ENCODE peak calls at places on chromosomes 12 and 14, in eight cellular contexts. One of them, this sample, is unnamed. For H3K4me1, the result is how much of the 10 kb centered on the place peaks cover.

GRCh38 chr12:43480591-43480990 is 71.4 kb downstream of the ADAMTS20 start:
- DNase-seq in CD4-positive, CD25-positive, alpha-beta regulatory T cell: no peak
- DNase-seq in lung: no peak
- DNase-seq in A549: no peak
- DNase-seq in testis: no peak
- DNase-seq in foreskin keratinocyte: no peak
- DNase-seq in CD8-positive, alpha-beta T cell: no peak
- DNase-seq in IMR-90: peak
- DNase-seq in this sample: no peak

GRCh38 chr12:51579321-51579850 is 11.6 kb upstream of the SCN8A start:
- DNase-seq in lung: no peak
- DNase-seq in CD8-positive, alpha-beta T cell: no peak
- DNase-seq in CD4-positive, CD25-positive, alpha-beta regulatory T cell: no peak
- DNase-seq in testis: no peak
- DNase-seq in IMR-90: no peak
- DNase-seq in foreskin keratinocyte: no peak
- DNase-seq in A549: peak
- DNase-seq in this sample: no peak

GRCh38 chr12:84658877-84659276 is 253.7 kb downstream of the SLC6A15 start:
- DNase-seq in testis: no peak
- DNase-seq in A549: no peak
- DNase-seq in CD8-positive, alpha-beta T cell: no peak
- DNase-seq in lung: no peak
- DNase-seq in IMR-90: no peak
- DNase-seq in CD4-positive, CD25-positive, alpha-beta regulatory T cell: no peak
- DNase-seq in foreskin keratinocyte: no peak
- DNase-seq in this sample: no peak

GRCh38 chr14:91333640-91334039 is 84.0 kb downstream of the CCDC88C start:
- DNase-seq in IMR-90: no peak
- DNase-seq in testis: no peak
- DNase-seq in foreskin keratinocyte: no peak
- DNase-seq in CD8-positive, alpha-beta T cell: no peak
- DNase-seq in A549: no peak
- DNase-seq in CD4-positive, CD25-positive, alpha-beta regulatory T cell: no peak
- DNase-seq in lung: no peak
- DNase-seq in this sample: no peak

GRCh38 chr12:85951823-85952222 is 77.7 kb downstream of the NTS start:
- DNase-seq in IMR-90: peak
- DNase-seq in A549: peak
- DNase-seq in testis: no peak
- DNase-seq in foreskin keratinocyte: peak
- DNase-seq in CD8-positive, alpha-beta T cell: no peak
- DNase-seq in lung: no peak
- DNase-seq in CD4-positive, CD25-positive, alpha-beta regulatory T cell: no peak
- DNase-seq in this sample: no peak

GRCh38 chr12:30882706-30883105 is 43.8 kb upstream of the TSPAN11 start:
- DNase-seq in CD8-positive, alpha-beta T cell: no peak
- DNase-seq in foreskin keratinocyte: no peak
- DNase-seq in IMR-90: no peak
- DNase-seq in A549: no peak
- DNase-seq in CD4-positive, CD25-positive, alpha-beta regulatory T cell: no peak
- DNase-seq in lung: no peak
- DNase-seq in testis: no peak
- DNase-seq in this sample: no peak

GRCh38 chr14:102545461-102546265 is 36.1 kb upstream of the ANKRD9 start:
- DNase-seq in foreskin keratinocyte: no peak
- DNase-seq in lung: no peak
- DNase-seq in testis: peak
- DNase-seq in A549: no peak
- DNase-seq in IMR-90: peak
- DNase-seq in CD4-positive, CD25-positive, alpha-beta regulatory T cell: no peak
- DNase-seq in CD8-positive, alpha-beta T cell: no peak
- DNase-seq in this sample: no peak

GRCh38 chr14:39265032-39265431 is 31.3 kb downstream of the MIA2 start:
- DNase-seq in CD8-positive, alpha-beta T cell: no peak
- DNase-seq in foreskin keratinocyte: peak
- DNase-seq in CD4-positive, CD25-positive, alpha-beta regulatory T cell: no peak
- DNase-seq in A549: peak
- DNase-seq in testis: no peak
- DNase-seq in lung: no peak
- DNase-seq in IMR-90: peak
- DNase-seq in this sample: no peak

GRCh38 chr12:39102474-39103209 is 197.3 kb upstream of the CPNE8 start:
- DNase-seq in CD8-positive, alpha-beta T cell: no peak
- DNase-seq in lung: no peak
- DNase-seq in testis: no peak
- DNase-seq in IMR-90: no peak
- DNase-seq in A549: no peak
- DNase-seq in foreskin keratinocyte: peak
- DNase-seq in CD4-positive, CD25-positive, alpha-beta regulatory T cell: no peak
- DNase-seq in this sample: no peak

GRCh38 chr12:59973515-59973914 is 377.7 kb downstream of the SLC16A7 start:
- DNase-seq in A549: no peak
- DNase-seq in lung: no peak
- DNase-seq in CD4-positive, CD25-positive, alpha-beta regulatory T cell: no peak
- DNase-seq in testis: no peak
- DNase-seq in foreskin keratinocyte: peak
- DNase-seq in IMR-90: peak
- DNase-seq in CD8-positive, alpha-beta T cell: no peak
- DNase-seq in this sample: no peak

GRCh38 chr14:64464695-64465094 is 604 bp upstream of the AKAP5 start:
- DNase-seq in testis: no peak
- DNase-seq in CD8-positive, alpha-beta T cell: no peak
- DNase-seq in CD4-positive, CD25-positive, alpha-beta regulatory T cell: no peak
- DNase-seq in lung: no peak
- DNase-seq in foreskin keratinocyte: no peak
- DNase-seq in A549: no peak
- DNase-seq in IMR-90: no peak
- DNase-seq in this sample: no peak

DNA sequence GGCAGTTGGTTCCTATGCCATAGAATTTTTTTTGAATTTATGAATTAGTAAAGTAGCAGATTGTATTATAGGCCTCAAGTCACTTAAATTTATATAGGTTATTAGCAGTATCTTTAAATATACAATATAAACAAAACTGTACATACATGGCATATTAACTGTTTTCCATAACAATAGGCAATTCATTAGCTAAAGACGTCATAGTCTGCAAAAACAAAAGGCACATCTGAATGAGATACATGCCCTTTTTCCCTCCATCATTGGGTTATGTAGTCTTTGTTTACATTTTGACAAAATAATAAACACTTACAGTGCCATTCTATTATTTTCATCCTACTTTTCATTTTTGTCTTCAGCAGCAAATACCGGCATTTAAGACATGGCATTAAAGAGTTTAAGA is 1.1 kb upstream of the VCPKMT start:
- DNase-seq in A549: no peak
- DNase-seq in foreskin keratinocyte: no peak
- DNase-seq in IMR-90: no peak
- DNase-seq in CD8-positive, alpha-beta T cell: no peak
- DNase-seq in CD4-positive, CD25-positive, alpha-beta regulatory T cell: no peak
- DNase-seq in testis: no peak
- DNase-seq in lung: no peak
- DNase-seq in this sample: no peak
- H3K27ac ChIP-seq in A549: no peak
- H3K27ac ChIP-seq in foreskin keratinocyte: no peak
- H3K27ac ChIP-seq in IMR-90: no peak
- H3K27ac ChIP-seq in CD8-positive, alpha-beta T cell: no peak
- H3K27ac ChIP-seq in CD4-positive, CD25-positive, alpha-beta regulatory T cell: peak
- H3K27ac ChIP-seq in testis: peak
- H3K27ac ChIP-seq in lung: no peak
- H3K27ac ChIP-seq in this sample: peak

DNA sequence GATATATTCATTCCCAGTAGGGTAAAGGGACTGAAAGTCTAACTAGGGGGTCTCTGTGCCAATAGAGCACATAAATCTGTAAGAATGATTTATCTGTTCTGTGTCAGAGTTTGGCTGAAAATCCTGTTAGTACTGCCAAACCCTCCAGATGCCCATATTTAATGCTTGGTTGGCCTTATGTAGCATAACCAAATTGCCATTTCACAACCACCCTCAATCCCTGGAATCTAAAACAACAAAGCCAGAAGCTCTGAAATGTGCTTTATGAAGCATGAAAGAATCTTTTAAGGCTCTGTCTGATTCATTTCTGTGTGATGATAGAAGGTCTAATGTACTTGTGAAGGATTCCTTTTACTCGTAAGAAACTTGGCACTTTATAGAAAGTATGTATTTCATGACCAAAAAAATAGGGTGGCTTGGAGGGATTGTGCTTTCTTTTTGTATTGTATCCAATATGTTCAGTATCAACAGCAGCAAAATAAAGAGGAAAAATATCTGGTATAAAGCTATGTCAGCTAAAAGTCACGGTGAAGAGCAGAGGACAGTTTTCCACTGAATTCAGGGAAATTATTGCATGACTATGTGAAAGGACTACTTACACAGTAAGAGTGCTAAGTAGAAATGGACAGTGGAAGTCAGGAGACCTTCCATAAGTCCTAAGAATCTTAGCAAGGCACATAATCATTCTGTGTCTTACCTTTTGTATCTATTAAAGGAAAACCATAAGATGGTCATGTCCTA is 19.1 kb downstream of the TSHR start:
- DNase-seq in CD4-positive, CD25-positive, alpha-beta regulatory T cell: no peak
- DNase-seq in IMR-90: no peak
- DNase-seq in CD8-positive, alpha-beta T cell: no peak
- DNase-seq in A549: no peak
- DNase-seq in testis: no peak
- DNase-seq in lung: no peak
- DNase-seq in foreskin keratinocyte: no peak
- DNase-seq in this sample: no peak
- H3K4me1 ChIP-seq in CD4-positive, CD25-positive, alpha-beta regulatory T cell: under half
- H3K4me1 ChIP-seq in IMR-90: under half
- H3K4me1 ChIP-seq in CD8-positive, alpha-beta T cell: under half
- H3K4me1 ChIP-seq in A549: under half
- H3K4me1 ChIP-seq in testis: under half
- H3K4me1 ChIP-seq in lung: under half
- H3K4me1 ChIP-seq in foreskin keratinocyte: under half
- H3K4me1 ChIP-seq in this sample: under half

GRCh38 chr12:93698307-93699092 is 21.3 kb downstream of the CRADD start:
- DNase-seq in CD4-positive, CD25-positive, alpha-beta regulatory T cell: no peak
- DNase-seq in A549: no peak
- DNase-seq in lung: no peak
- DNase-seq in foreskin keratinocyte: no peak
- DNase-seq in CD8-positive, alpha-beta T cell: no peak
- DNase-seq in testis: no peak
- DNase-seq in IMR-90: peak
- DNase-seq in this sample: no peak

GRCh38 chr12:93696462-93696861 is 19.3 kb downstream of the CRADD start:
- DNase-seq in foreskin keratinocyte: no peak
- DNase-seq in A549: no peak
- DNase-seq in CD4-positive, CD25-positive, alpha-beta regulatory T cell: no peak
- DNase-seq in IMR-90: no peak
- DNase-seq in testis: no peak
- DNase-seq in lung: no peak
- DNase-seq in CD8-positive, alpha-beta T cell: no peak
- DNase-seq in this sample: no peak

GRCh38 chr12:93704122-93704521 is 26.9 kb downstream of the CRADD start:
- DNase-seq in IMR-90: no peak
- DNase-seq in foreskin keratinocyte: no peak
- DNase-seq in testis: no peak
- DNase-seq in CD4-positive, CD25-positive, alpha-beta regulatory T cell: no peak
- DNase-seq in lung: no peak
- DNase-seq in CD8-positive, alpha-beta T cell: no peak
- DNase-seq in A549: no peak
- DNase-seq in this sample: no peak

GRCh38 chr12:93702707-93703305 is 25.6 kb downstream of the CRADD start:
- DNase-seq in lung: no peak
- DNase-seq in testis: no peak
- DNase-seq in IMR-90: no peak
- DNase-seq in A549: no peak
- DNase-seq in CD4-positive, CD25-positive, alpha-beta regulatory T cell: no peak
- DNase-seq in CD8-positive, alpha-beta T cell: no peak
- DNase-seq in foreskin keratinocyte: no peak
- DNase-seq in this sample: no peak

DNA sequence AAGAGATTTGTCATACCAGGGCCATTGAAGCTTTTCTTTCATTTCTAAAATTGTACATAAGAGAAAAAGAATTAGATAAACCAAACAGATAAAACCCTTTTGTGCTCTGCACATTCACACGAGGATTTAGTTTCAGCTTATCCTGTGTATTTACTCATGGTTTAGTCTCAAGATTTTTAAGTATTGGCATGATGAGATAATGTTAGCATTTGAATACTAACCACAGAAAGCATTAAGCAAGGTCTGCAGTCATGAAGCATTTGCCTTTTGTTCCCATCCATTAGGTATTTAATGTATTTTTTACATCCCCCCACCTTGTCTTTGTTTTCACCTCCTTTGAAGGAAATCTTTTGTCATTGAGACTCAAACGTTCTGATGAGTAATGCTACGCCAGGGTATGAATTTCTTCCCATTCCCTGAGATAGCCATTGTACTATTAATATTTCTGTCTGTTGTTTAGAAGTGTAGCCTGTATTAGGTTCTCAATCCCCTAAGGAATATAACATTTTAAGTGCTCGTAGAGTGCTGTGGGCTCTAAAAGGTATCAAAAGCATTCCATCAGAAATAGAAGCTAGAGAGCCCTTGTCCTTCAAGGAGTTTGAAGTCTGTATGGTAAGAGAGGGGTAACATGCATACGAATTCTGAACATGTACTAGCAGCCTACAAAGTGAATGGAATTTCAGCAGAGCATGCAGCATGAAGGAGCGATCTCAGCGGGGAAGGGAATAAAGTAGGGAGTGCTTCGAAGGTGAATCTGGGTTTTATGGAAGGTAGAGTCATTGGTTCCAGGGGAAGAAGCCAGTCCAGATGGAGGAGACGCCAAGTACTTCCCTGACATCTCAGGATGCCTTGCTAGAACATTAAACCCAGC is 22.3 kb downstream of the CRADD start:
- DNase-seq in foreskin keratinocyte: peak
- DNase-seq in CD8-positive, alpha-beta T cell: no peak
- DNase-seq in testis: no peak
- DNase-seq in CD4-positive, CD25-positive, alpha-beta regulatory T cell: no peak
- DNase-seq in lung: no peak
- DNase-seq in A549: no peak
- DNase-seq in IMR-90: peak
- DNase-seq in this sample: no peak
- H3K27ac ChIP-seq in foreskin keratinocyte: peak
- H3K27ac ChIP-seq in CD8-positive, alpha-beta T cell: no peak
- H3K27ac ChIP-seq in testis: peak
- H3K27ac ChIP-seq in CD4-positive, CD25-positive, alpha-beta regulatory T cell: no peak
- H3K27ac ChIP-seq in lung: peak
- H3K27ac ChIP-seq in A549: peak
- H3K27ac ChIP-seq in IMR-90: no peak
- H3K27ac ChIP-seq in this sample: no peak

DNA sequence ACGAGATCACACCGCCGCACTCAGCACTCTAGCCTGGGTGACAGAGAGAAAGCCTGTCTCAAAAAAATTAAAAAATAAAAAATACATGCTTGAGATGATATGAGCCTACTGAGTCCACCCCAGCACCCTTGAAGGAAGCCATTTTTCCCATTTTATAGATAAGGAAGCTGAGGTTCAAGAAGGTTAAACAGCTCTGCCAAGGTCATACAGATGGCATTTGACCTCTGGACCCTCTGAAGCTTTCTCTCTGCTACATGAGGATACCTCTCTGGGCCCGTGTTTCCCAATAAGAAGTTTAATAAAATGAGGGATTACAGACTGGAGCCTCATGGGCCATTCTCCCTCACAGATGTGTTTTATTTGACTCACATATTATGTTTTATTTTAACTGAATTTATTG is 53.9 kb upstream of the PNMA1 start:
- DNase-seq in lung: no peak
- DNase-seq in testis: no peak
- DNase-seq in CD8-positive, alpha-beta T cell: no peak
- DNase-seq in IMR-90: no peak
- DNase-seq in A549: no peak
- DNase-seq in CD4-positive, CD25-positive, alpha-beta regulatory T cell: no peak
- DNase-seq in foreskin keratinocyte: no peak
- DNase-seq in this sample: no peak
- H3K4me1 ChIP-seq in lung: under half
- H3K4me1 ChIP-seq in testis: under half
- H3K4me1 ChIP-seq in CD8-positive, alpha-beta T cell: half or more
- H3K4me1 ChIP-seq in IMR-90: under half
- H3K4me1 ChIP-seq in A549: under half
- H3K4me1 ChIP-seq in CD4-positive, CD25-positive, alpha-beta regulatory T cell: under half
- H3K4me1 ChIP-seq in foreskin keratinocyte: under half
- H3K4me1 ChIP-seq in this sample: half or more